ENCODE peak calls at places on chromosomes 12 and 14, in seven cellular contexts. One of them, this sample, is unnamed.
A peak's percentile ranks its signal among the peaks of the same experiment; 100 is the strongest.

GRCh38 chr12:71236133-71236660 is 78.4 kb upstream of the TSPAN8 start:
- DNase-seq in body of pancreas: no peak
- DNase-seq in right lobe of liver: no peak
- DNase-seq in bronchial epithelial cell: no peak
- DNase-seq in AG04450: no peak
- DNase-seq in upper lobe of right lung: no peak
- DNase-seq in endodermal cell: no peak
- DNase-seq in this sample: no peak

GRCh38 chr12:59075968-59076367 is 155.7 kb upstream of the LRIG3 start:
- DNase-seq in bronchial epithelial cell: no peak
- DNase-seq in upper lobe of right lung: no peak
- DNase-seq in body of pancreas: no peak
- DNase-seq in endodermal cell: no peak
- DNase-seq in AG04450: no peak
- DNase-seq in right lobe of liver: no peak
- DNase-seq in this sample: no peak

GRCh38 chr14:92728781-92729364 is 19.6 kb downstream of the LGMN start:
- DNase-seq in AG04450: no peak
- DNase-seq in bronchial epithelial cell: peak; percentile 88
- DNase-seq in body of pancreas: no peak
- DNase-seq in upper lobe of right lung: no peak
- DNase-seq in endodermal cell: no peak
- DNase-seq in right lobe of liver: no peak
- DNase-seq in this sample: no peak

GRCh38 chr12:11635341-11635740 is 14.1 kb upstream of the ETV6 start:
- DNase-seq in bronchial epithelial cell: peak; percentile 97
- DNase-seq in AG04450: no peak
- DNase-seq in body of pancreas: no peak
- DNase-seq in upper lobe of right lung: no peak
- DNase-seq in endodermal cell: no peak
- DNase-seq in right lobe of liver: no peak
- DNase-seq in this sample: no peak

GRCh38 chr12:25052191-25053020 is 103.5 kb upstream of the BCAT1 start:
- DNase-seq in body of pancreas: no peak
- DNase-seq in AG04450: no peak
- DNase-seq in right lobe of liver: no peak
- DNase-seq in bronchial epithelial cell: peak; percentile 27
- DNase-seq in endodermal cell: peak; percentile 49
- DNase-seq in upper lobe of right lung: no peak
- DNase-seq in this sample: no peak

GRCh38 chr12:116708826-116709756 is 28.8 kb downstream of the SPRING1 start:
- DNase-seq in bronchial epithelial cell: peak; percentile 29
- DNase-seq in upper lobe of right lung: no peak
- DNase-seq in body of pancreas: peak; percentile 70
- DNase-seq in right lobe of liver: peak; percentile 40
- DNase-seq in AG04450: no peak
- DNase-seq in endodermal cell: peak; percentile 78
- DNase-seq in this sample: no peak

GRCh38 chr12:114673169-114673833 is 10.7 kb downstream of the TBX3 start:
- DNase-seq in right lobe of liver: no peak
- DNase-seq in upper lobe of right lung: no peak
- DNase-seq in body of pancreas: no peak
- DNase-seq in AG04450: peak; percentile 87
- DNase-seq in bronchial epithelial cell: no peak
- DNase-seq in endodermal cell: peak; percentile 75
- DNase-seq in this sample: peak; percentile 82

GRCh38 chr12:116361404-116362223 is 84.1 kb upstream of the MED13L start:
- DNase-seq in upper lobe of right lung: no peak
- DNase-seq in body of pancreas: no peak
- DNase-seq in endodermal cell: no peak
- DNase-seq in right lobe of liver: no peak
- DNase-seq in bronchial epithelial cell: no peak
- DNase-seq in AG04450: no peak
- DNase-seq in this sample: no peak

DNA sequence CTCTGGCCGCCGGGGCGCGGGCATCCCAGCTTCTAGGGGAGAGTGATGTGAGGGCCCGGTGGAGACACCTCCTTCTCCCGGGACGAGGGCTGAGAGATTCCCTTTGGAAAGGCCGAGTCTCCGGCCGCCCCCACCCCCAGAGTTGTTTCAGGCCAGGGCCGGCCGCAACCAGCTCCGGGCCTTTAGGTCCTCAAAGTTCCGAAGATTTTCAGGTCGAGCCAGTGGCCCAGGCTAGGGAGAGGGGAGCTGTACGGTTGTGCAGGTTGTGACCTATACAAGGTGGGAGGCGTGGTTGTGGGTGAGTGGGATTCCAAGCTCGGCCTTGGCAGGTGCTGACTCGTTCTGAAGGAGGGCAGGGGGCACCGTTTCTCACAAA is 18.4 kb upstream of the ANKRD33 start:
- DNase-seq in right lobe of liver: no peak
- DNase-seq in upper lobe of right lung: peak; percentile 44
- DNase-seq in body of pancreas: no peak
- DNase-seq in endodermal cell: no peak
- DNase-seq in AG04450: no peak
- DNase-seq in bronchial epithelial cell: no peak
- DNase-seq in this sample: no peak
- H3K4me3 ChIP-seq in right lobe of liver: no peak overlapping the region
- H3K4me3 ChIP-seq in upper lobe of right lung: peak overlapping the region; percentile 42
- H3K4me3 ChIP-seq in body of pancreas: no peak overlapping the region
- H3K4me3 ChIP-seq in endodermal cell: peak overlapping the region; percentile 73
- H3K4me3 ChIP-seq in AG04450: no peak overlapping the region
- H3K4me3 ChIP-seq in bronchial epithelial cell: no peak overlapping the region
- H3K4me3 ChIP-seq in this sample: peak overlapping the region; percentile 75

DNA sequence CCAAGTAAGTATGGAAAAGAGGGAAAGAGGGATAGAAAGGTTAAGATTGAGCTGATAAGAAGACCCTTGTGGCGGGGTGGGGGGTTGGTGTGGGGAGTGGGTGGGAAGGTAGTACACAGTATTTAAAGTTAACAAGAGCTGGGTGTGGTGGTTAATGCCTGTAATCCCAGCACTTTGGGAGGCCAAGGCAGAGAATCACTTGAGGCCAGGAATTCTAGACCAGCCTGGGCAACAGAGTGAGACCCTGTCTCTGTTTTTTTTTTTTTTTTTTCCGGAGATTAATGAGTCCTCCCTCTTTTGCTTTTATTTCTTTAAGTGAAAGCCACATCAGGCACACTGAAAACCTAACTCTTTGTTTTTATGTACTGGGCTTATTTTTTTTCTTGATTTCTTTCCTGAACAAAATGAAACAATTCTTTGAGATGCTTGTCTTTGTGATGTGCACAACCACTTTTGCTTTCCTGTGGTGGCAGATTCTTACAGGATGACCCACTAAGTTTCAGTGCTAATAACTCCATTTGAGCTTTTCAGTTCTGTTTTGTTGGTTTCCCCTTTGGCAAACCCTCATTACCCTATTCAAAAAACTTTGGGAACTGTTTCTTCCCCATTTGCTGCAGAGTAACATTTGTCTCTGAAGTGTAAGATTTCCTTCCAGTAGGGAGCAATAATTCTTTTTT is 54.8 kb downstream of the WNK1 start:
- DNase-seq in endodermal cell: no peak
- DNase-seq in body of pancreas: no peak
- DNase-seq in upper lobe of right lung: no peak
- DNase-seq in AG04450: no peak
- DNase-seq in right lobe of liver: no peak
- DNase-seq in bronchial epithelial cell: no peak
- DNase-seq in this sample: no peak
- H3K27me3 ChIP-seq in endodermal cell: no peaks in the 10 kb centered on the region
- H3K27me3 ChIP-seq in body of pancreas: no peaks in the 10 kb centered on the region
- H3K27me3 ChIP-seq in upper lobe of right lung: no peaks in the 10 kb centered on the region
- H3K27me3 ChIP-seq in AG04450: no peaks in the 10 kb centered on the region
- H3K27me3 ChIP-seq in right lobe of liver: no peaks in the 10 kb centered on the region
- H3K27me3 ChIP-seq in bronchial epithelial cell: no peaks in the 10 kb centered on the region
- H3K27me3 ChIP-seq in this sample: no peaks in the 10 kb centered on the region

GRCh38 chr12:87760943-87761342 is 268.3 kb downstream of the C12orf50 start:
- DNase-seq in upper lobe of right lung: no peak
- DNase-seq in AG04450: no peak
- DNase-seq in right lobe of liver: no peak
- DNase-seq in body of pancreas: no peak
- DNase-seq in endodermal cell: no peak
- DNase-seq in bronchial epithelial cell: no peak
- DNase-seq in this sample: no peak
- H3K4me3 ChIP-seq in upper lobe of right lung: no peak overlapping the region
- H3K4me3 ChIP-seq in AG04450: no peak overlapping the region
- H3K4me3 ChIP-seq in right lobe of liver: no peak overlapping the region
- H3K4me3 ChIP-seq in body of pancreas: no peak overlapping the region
- H3K4me3 ChIP-seq in endodermal cell: no peak overlapping the region
- H3K4me3 ChIP-seq in bronchial epithelial cell: no peak overlapping the region
- H3K4me3 ChIP-seq in this sample: no peak overlapping the region

DNA sequence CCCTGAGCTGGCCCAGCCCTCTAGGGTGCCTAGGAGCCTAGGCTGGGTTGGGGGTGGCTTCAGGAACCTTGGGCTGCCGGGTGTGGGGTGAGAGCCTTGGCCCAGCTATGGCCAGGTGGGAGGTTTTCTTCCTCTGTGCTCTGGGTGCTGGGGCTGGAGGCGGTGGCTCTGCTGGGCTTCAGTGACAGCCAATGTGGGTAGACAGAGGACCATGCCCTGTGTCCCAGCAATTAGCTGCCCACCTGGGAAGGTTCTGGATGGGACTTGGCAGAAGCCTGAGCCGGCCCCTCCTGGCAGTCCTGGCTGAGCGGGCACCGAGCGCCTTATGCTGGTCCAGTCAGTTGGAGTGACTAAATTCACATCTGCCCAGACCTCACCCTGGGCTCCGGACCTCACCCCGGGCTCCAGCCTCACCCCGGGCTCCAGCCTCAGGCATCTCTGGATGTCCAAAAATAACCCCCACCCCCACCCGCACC is 46.8 kb downstream of the CYP46A1 start:
- DNase-seq in endodermal cell: no peak
- DNase-seq in bronchial epithelial cell: no peak
- DNase-seq in right lobe of liver: peak; percentile 26
- DNase-seq in AG04450: no peak
- DNase-seq in body of pancreas: peak; percentile 13
- DNase-seq in upper lobe of right lung: peak; percentile 55
- DNase-seq in this sample: no peak
- H3K27me3 ChIP-seq in endodermal cell: no peaks in the 10 kb centered on the region
- H3K27me3 ChIP-seq in bronchial epithelial cell: peaks cover 9% of the 10 kb centered on the region
- H3K27me3 ChIP-seq in right lobe of liver: no peaks in the 10 kb centered on the region
- H3K27me3 ChIP-seq in AG04450: peaks cover 5% of the 10 kb centered on the region
- H3K27me3 ChIP-seq in body of pancreas: no peaks in the 10 kb centered on the region
- H3K27me3 ChIP-seq in upper lobe of right lung: no peaks in the 10 kb centered on the region
- H3K27me3 ChIP-seq in this sample: no peaks in the 10 kb centered on the region

DNA sequence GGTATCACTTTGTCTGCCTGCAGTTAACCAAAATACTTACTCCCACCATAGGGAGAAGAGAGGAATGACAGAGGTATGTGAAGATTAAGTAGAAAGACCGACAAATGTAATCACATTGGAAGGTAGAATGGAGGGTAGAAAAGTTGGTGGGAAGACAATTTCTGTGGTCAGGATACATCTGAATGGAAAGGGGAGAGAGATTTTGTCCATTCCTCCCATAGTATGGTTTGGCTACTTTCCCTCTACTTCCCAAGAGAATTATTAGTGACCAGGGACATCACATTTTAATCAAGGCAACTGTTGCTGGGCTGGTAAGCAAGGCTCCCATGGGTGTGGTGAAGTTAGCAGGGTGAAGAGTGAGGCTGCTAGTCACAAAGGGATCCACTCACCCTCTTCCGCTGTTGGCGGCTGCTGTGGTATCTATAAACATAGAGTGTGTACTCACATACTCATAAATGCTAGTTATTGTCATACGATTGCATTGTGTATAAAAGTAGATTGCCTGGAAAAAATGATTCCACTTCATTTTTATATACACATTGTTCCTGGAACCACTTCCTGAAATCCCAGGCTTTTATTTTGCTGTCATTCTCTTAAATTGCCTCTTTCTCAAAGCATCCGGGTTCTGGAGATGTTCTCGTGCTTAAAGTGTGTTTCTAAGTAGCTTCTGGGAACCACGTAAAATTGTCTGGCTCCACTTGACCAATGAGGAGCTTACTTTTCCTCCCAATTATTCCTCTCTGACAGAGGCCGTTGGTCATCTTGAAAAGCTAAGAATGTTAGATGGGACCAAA is 413.2 kb downstream of the ZFP36L1 start:
- DNase-seq in AG04450: no peak
- DNase-seq in upper lobe of right lung: no peak
- DNase-seq in body of pancreas: no peak
- DNase-seq in right lobe of liver: no peak
- DNase-seq in endodermal cell: no peak
- DNase-seq in bronchial epithelial cell: no peak
- DNase-seq in this sample: no peak
- H3K4me3 ChIP-seq in AG04450: no peak overlapping the region
- H3K4me3 ChIP-seq in upper lobe of right lung: no peak overlapping the region
- H3K4me3 ChIP-seq in body of pancreas: no peak overlapping the region
- H3K4me3 ChIP-seq in right lobe of liver: no peak overlapping the region
- H3K4me3 ChIP-seq in endodermal cell: no peak overlapping the region
- H3K4me3 ChIP-seq in bronchial epithelial cell: no peak overlapping the region
- H3K4me3 ChIP-seq in this sample: no peak overlapping the region

DNA sequence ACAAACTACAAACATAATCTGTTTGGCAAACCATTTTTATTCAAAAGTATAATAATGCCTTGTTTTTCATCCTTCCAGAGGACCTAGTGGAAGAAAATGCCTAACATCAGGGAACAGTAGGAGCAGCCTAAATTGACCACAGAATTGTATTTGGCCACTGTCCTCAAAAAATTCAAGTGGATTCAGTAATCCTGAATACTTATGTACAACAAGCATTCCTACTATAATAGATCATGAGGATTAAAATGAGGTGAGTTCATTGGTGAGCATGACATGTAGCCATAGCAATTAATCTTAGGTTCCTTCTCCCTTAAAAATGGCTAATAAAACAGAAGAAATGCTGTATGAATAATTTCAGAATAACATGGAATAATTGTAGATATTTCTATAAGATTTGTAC is 209.3 kb downstream of the DAD1 start:
- DNase-seq in body of pancreas: no peak
- DNase-seq in right lobe of liver: no peak
- DNase-seq in AG04450: no peak
- DNase-seq in bronchial epithelial cell: peak; percentile 63
- DNase-seq in upper lobe of right lung: no peak
- DNase-seq in endodermal cell: no peak
- DNase-seq in this sample: no peak
- H3K27me3 ChIP-seq in body of pancreas: no peaks in the 10 kb centered on the region
- H3K27me3 ChIP-seq in right lobe of liver: peaks cover 5% of the 10 kb centered on the region
- H3K27me3 ChIP-seq in AG04450: peaks cover 3% of the 10 kb centered on the region
- H3K27me3 ChIP-seq in bronchial epithelial cell: no peaks in the 10 kb centered on the region
- H3K27me3 ChIP-seq in upper lobe of right lung: no peaks in the 10 kb centered on the region
- H3K27me3 ChIP-seq in endodermal cell: no peaks in the 10 kb centered on the region
- H3K27me3 ChIP-seq in this sample: no peaks in the 10 kb centered on the region

This sample was measured in H7.